ENCODE peak calls at places on chromosomes 1 and 21, in eight cellular contexts. G is spleen, K is transverse colon, E is Panc1, U is breast epithelium, B is HCT116, P is suprapubic skin, R is sigmoid colon. D is an unnamed sample.

GRCh38 chr1:84719477-84720274 is 29.4 kb upstream of the SSX2IP start:
- DNase-seq in G (no peak), P (no peak), K (no peak), E (no peak), R (no peak), B (no peak), U (no peak), D (no peak)

GRCh38 chr21:28991861-28992525 is 684 bp downstream of the LTN1 start:
- DNase-seq in B (no peak), P (no peak), K (no peak), G (no peak), E (no peak), R (no peak), U (no peak), D (no peak)

GRCh38 chr1:196180847-196181593 is 427.2 kb downstream of the KCNT2 start:
- DNase-seq in P (no peak), U (no peak), B (peak; percentile 72), K (no peak), E (peak; percentile 59), R (no peak), G (no peak), D (no peak)

GRCh38 chr1:161940866-161941591 is 82.6 kb downstream of the OLFML2B start:
- DNase-seq in B (no peak), U (no peak), G (no peak), P (no peak), K (no peak), R (no peak), E (no peak), D (no peak)

GRCh38 chr1:115969509-115969908 is 6.8 kb upstream of the SLC22A15 start:
- DNase-seq in P (no peak), U (no peak), E (no peak), B (peak; percentile 63), G (no peak), R (no peak), K (no peak), D (no peak)

GRCh38 chr1:76871355-76871974 is 4.2 kb downstream of the ST6GALNAC5 start:
- DNase-seq in E (no peak), B (no peak), K (no peak), G (no peak), R (no peak), U (no peak), P (no peak), D (no peak)

GRCh38 chr1:214438059-214438458 is 113.3 kb downstream of the PTPN14 start:
- DNase-seq in R (no peak), U (no peak), K (no peak), P (no peak), E (no peak), G (no peak), B (no peak), D (no peak)

GRCh38 chr1:206001476-206001888 is 1.7 kb downstream of the RAB7B start:
- DNase-seq in R (no peak), P (peak; percentile 81), U (no peak), K (no peak), B (peak; percentile 73), G (no peak), E (no peak), D (no peak)

GRCh38 chr1:195188821-195189220 is 1419.4 kb downstream of the KCNT2 start:
- DNase-seq in K (no peak), G (no peak), U (no peak), P (no peak), E (no peak), R (no peak), B (no peak), D (no peak)

GRCh38 chr21:25885880-25886279 is 151.1 kb downstream of the GABPA start:
- DNase-seq in P (no peak), K (no peak), B (no peak), U (no peak), G (no peak), R (no peak), E (no peak), D (no peak)

GRCh38 chr1:173963477-173963876 is 46.4 kb upstream of the SERPINC1 start:
- DNase-seq in U (no peak), R (no peak), E (no peak), P (no peak), B (no peak), G (no peak), K (no peak), D (no peak)

GRCh38 chr1:169113613-169114119 is 7.2 kb downstream of the ATP1B1 start:
- DNase-seq in P (no peak), G (no peak), E (peak; percentile 85), U (no peak), K (no peak), B (peak; percentile 91), R (no peak), D (no peak)
- H3K4me3 ChIP-seq in P (no peak overlapping the region), G (no peak overlapping the region), E (peak overlapping the region; percentile 17), U (no peak overlapping the region), K (no peak overlapping the region), B (peak overlapping the region; percentile 45), R (no peak overlapping the region), D (no peak overlapping the region)

GRCh38 chr1:150227228-150227627 is 8.7 kb downstream of the ANP32E start:
- DNase-seq in B (no peak), E (no peak), K (no peak), P (no peak), R (no peak), U (no peak), G (no peak), D (no peak)
- H3K36me3 ChIP-seq in B (peaks cover 49% of the 10 kb centered on the region), E (peaks cover 10% of the 10 kb centered on the region), K (no peaks in the 10 kb centered on the region), P (peaks cover 49% of the 10 kb centered on the region), R (peaks cover 6% of the 10 kb centered on the region), U (no peaks in the 10 kb centered on the region), G (peaks cover 41% of the 10 kb centered on the region), D (peaks cover 85% of the 10 kb centered on the region)

DNA sequence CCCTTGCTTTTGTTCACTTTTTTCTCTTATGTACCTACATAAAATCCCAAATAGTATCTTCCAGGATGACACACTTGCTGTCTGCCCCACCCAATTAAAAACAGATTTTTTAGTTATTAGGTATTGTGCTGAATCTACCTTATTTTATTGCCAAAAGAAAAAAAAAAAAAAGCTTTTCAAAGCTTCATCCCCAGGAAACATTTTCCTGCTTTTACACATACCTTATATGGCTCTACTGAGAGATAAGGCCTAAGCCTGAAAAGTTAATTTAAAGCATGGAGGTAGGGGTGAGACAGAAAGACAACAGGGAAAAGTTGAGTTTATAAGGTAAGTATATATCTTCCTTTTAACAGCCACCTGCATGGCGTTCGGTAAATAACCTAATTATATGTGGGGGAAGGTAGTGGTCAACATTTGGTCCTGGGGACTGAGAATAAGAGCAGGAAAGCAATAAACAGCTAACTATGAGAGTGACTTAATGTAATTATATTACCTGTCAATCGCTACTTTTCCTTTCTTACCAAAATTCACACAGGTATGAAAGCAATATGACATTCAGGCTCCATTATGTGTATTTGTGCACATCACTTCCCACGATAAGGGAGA is 54.6 kb upstream of the BOLA1 start:
- DNase-seq in K (no peak), U (no peak), B (no peak), R (no peak), P (no peak), E (no peak), G (no peak), D (no peak)
- TF ChIP-seq POLR2AphosphoS5 in K (no peak), U (no peak), B (no peak), R (no peak), P (no peak), E (no peak), G (no peak), D (no peak)

GRCh38 chr1:27361553-27361952 is 5.2 kb downstream of the MAP3K6 start:
- DNase-seq in G (no peak), E (no peak), U (no peak), B (no peak), R (no peak), P (no peak), K (no peak), D (no peak)

GRCh38 chr1:27361044-27361402 is 5.7 kb downstream of the MAP3K6 start:
- DNase-seq in B (no peak), U (no peak), K (no peak), R (no peak), G (no peak), P (no peak), E (no peak), D (no peak)

GRCh38 chr1:27359822-27360158 is 7.0 kb downstream of the MAP3K6 start:
- DNase-seq in E (no peak), B (no peak), G (no peak), K (no peak), R (no peak), P (no peak), U (no peak), D (no peak)

GRCh38 chr1:27358928-27359313 is 7.8 kb downstream of the MAP3K6 start:
- DNase-seq in R (no peak), U (no peak), P (no peak), K (no peak), B (no peak), E (no peak), G (no peak), D (no peak)

GRCh38 chr1:27360159-27361043 is 6.4 kb downstream of the MAP3K6 start:
- DNase-seq in E (no peak), R (no peak), B (no peak), U (no peak), K (peak; percentile 52), P (no peak), G (peak; percentile 92), D (no peak)
- H3K4me3 ChIP-seq in E (no peak overlapping the region), R (no peak overlapping the region), B (no peak overlapping the region), U (peak overlapping the region; percentile 29), K (peak overlapping the region; percentile 32), P (peak overlapping the region; percentile 13), G (peak overlapping the region; percentile 45), D (no peak overlapping the region)

DNA sequence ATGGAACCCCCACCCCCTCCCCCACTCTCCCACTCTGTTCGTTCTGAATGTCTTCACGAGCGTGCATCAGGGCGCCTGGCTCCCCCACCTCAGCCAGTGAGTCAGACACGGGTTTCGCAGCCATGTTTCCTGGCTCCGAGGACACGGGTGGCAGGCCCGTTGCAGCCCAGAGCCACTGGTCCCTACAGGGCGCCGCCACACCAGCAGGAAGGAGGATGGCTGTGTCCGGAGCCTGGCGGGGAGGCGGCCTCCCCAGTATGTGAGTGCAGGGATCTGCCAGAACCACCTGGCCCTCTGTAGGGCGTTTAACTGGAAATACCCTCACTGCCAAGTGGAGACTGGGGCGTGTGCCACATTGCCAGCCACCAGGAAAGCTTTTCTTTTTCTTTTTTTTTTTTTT is 18.5 kb downstream of the CSTB start:
- DNase-seq in P (no peak), R (no peak), K (no peak), B (no peak), G (peak; percentile 82), E (no peak), U (no peak), D (no peak)
- H3K36me3 ChIP-seq in P (peaks cover 65% of the 10 kb centered on the region), R (peaks cover 22% of the 10 kb centered on the region), K (no peaks in the 10 kb centered on the region), B (peaks cover 21% of the 10 kb centered on the region), G (peaks cover 39% of the 10 kb centered on the region), E (no peaks in the 10 kb centered on the region), U (no peaks in the 10 kb centered on the region), D (no peaks in the 10 kb centered on the region)

GRCh38 chr1:201982923-201983805 is 716 bp downstream of the RNPEP start:
- DNase-seq in P (peak; percentile 90), R (peak; percentile 90), E (no peak), K (peak; percentile 83), B (peak; percentile 51), G (peak; percentile 92), U (peak; percentile 66), D (no peak)
- TF ChIP-seq POLR2AphosphoS5 in P (no peak), R (no peak), E (peak; percentile 63), K (peak; percentile 71), B (peak; percentile 51), G (peak; percentile 75), U (peak; percentile 45), D (no peak)

GRCh38 chr21:35257413-35257812 is 208.3 kb upstream of the RUNX1 start:
- DNase-seq in R (peak; percentile 68), U (no peak), B (peak; percentile 68), K (peak; percentile 51), P (no peak), G (no peak), E (peak; percentile 61), D (no peak)
- H3K4me3 ChIP-seq in R (no peak overlapping the region), U (no peak overlapping the region), B (peak overlapping the region; percentile 0), K (no peak overlapping the region), P (no peak overlapping the region), G (no peak overlapping the region), E (no peak overlapping the region), D (no peak overlapping the region)